ENCODE peak calls at places on chromosomes 16 and 17, in seven cellular contexts. Y, S, K, C, Z, L and P are unnamed samples.
A peak's percentile ranks its signal among the peaks of the same experiment; 100 is the strongest.

GRCh38 chr17:16215273-16215964 is at the start of gene NCOR1:
- DNase-seq in K (peak; percentile 99), C (peak; percentile 94), Y (peak; percentile 98), Z (peak; percentile 91), L (peak; percentile 74), S (peak; percentile 84), P (peak; percentile 96)

GRCh38 chr16:63684702-63685101 is 1437.2 kb downstream of the CDH11 start:
- DNase-seq in Y (no peak), L (no peak), S (no peak), Z (no peak), C (no peak), K (no peak), P (no peak)

GRCh38 chr16:82236415-82236814 is 66.4 kb upstream of the MPHOSPH6 start:
- DNase-seq in L (no peak), K (no peak), Z (no peak), C (no peak), S (no peak), Y (no peak), P (no peak)

GRCh38 chr16:86667035-86667434 is 88.7 kb downstream of the FOXL1 start:
- DNase-seq in Z (no peak), S (no peak), L (no peak), Y (no peak), C (no peak), K (no peak), P (no peak)

GRCh38 chr17:59423137-59423703 is 91.8 kb downstream of the YPEL2 start:
- DNase-seq in S (no peak), K (no peak), Z (no peak), Y (peak; percentile 45), L (no peak), C (peak; percentile 19), P (no peak)

GRCh38 chr16:21277045-21277926 is 804 bp downstream of the CRYM start:
- DNase-seq in Z (no peak), L (no peak), C (no peak), K (no peak), S (no peak), Y (no peak), P (no peak)

GRCh38 chr17:73770115-73770848 is 126.0 kb upstream of the SDK2 start:
- DNase-seq in S (peak; percentile 23), Z (no peak), Y (peak; percentile 77), L (no peak), K (peak; percentile 93), C (peak; percentile 84), P (no peak)

GRCh38 chr17:40803617-40804082 is 3.9 kb upstream of the KRT28 start:
- DNase-seq in Z (peak; percentile 63), L (peak; percentile 55), S (peak; percentile 40), K (peak; percentile 32), Y (peak; percentile 89), C (peak; percentile 74), P (no peak)

GRCh38 chr17:79036181-79036580 is 12.2 kb downstream of the C1QTNF1 start:
- DNase-seq in S (no peak), C (no peak), L (no peak), Y (no peak), K (no peak), Z (no peak), P (no peak)